ENCODE peak calls at places on chromosomes 4 and X, in four cellular contexts. One of them, this sample, is unnamed. For H3K4me1, the result is how much of the 10 kb centered on the place peaks cover.

GRCh38 chr4:101790521-101791188 is at the start of gene BANK1:
- DNase-seq in ovary: no peak
- DNase-seq in H9: peak
- DNase-seq in A549: peak
- DNase-seq in this sample: peak

GRCh38 chrX:100863326-100863854 is 10.8 kb downstream of the NOX1 start:
- DNase-seq in H9: no peak
- DNase-seq in ovary: no peak
- DNase-seq in A549: no peak
- DNase-seq in this sample: peak

GRCh38 chr4:75950416-75950815 is 9.6 kb upstream of the NAAA start:
- DNase-seq in A549: no peak
- DNase-seq in H9: no peak
- DNase-seq in ovary: no peak
- DNase-seq in this sample: no peak

GRCh38 chrX:79366888-79367749 is at the start of gene ITM2A:
- DNase-seq in A549: no peak
- DNase-seq in ovary: peak
- DNase-seq in H9: peak
- DNase-seq in this sample: no peak

GRCh38 chr4:157741642-157742041 is 431.2 kb downstream of the GASK1B start:
- DNase-seq in H9: no peak
- DNase-seq in A549: no peak
- DNase-seq in ovary: no peak
- DNase-seq in this sample: no peak

GRCh38 chrX:150465326-150465725 is 102.2 kb downstream of the MAMLD1 start:
- DNase-seq in ovary: no peak
- DNase-seq in H9: no peak
- DNase-seq in A549: no peak
- DNase-seq in this sample: no peak

GRCh38 chrX:22246620-22247019 is 26.1 kb upstream of the CBLL2 start:
- DNase-seq in H9: no peak
- DNase-seq in ovary: no peak
- DNase-seq in A549: no peak
- DNase-seq in this sample: no peak

GRCh38 chrX:19758536-19758935 is 128.9 kb downstream of the SH3KBP1 start:
- DNase-seq in A549: no peak
- DNase-seq in H9: no peak
- DNase-seq in ovary: no peak
- DNase-seq in this sample: no peak

GRCh38 chr4:1807258-1807777 is 14.2 kb downstream of the FGFR3 start:
- DNase-seq in A549: no peak
- DNase-seq in H9: no peak
- DNase-seq in ovary: no peak
- DNase-seq in this sample: no peak

GRCh38 chr4:78174931-78175330 is 117.8 kb downstream of the FRAS1 start:
- DNase-seq in ovary: no peak
- DNase-seq in H9: peak
- DNase-seq in A549: no peak
- DNase-seq in this sample: no peak

GRCh38 chr4:5615496-5616075 is 92.8 kb downstream of the EVC2 start:
- DNase-seq in A549: no peak
- DNase-seq in H9: no peak
- DNase-seq in ovary: no peak
- DNase-seq in this sample: no peak

GRCh38 chr4:1542516-1543320 is 136.5 kb upstream of the NKX1-1 start:
- DNase-seq in ovary: peak
- DNase-seq in A549: no peak
- DNase-seq in H9: no peak
- DNase-seq in this sample: no peak

GRCh38 chrX:151175283-151176062 is 911 bp upstream of the GPR50 start:
- DNase-seq in H9: no peak
- DNase-seq in A549: no peak
- DNase-seq in ovary: no peak
- DNase-seq in this sample: no peak

GRCh38 chr4:26081795-26082498 is 167.9 kb downstream of the SMIM20 start:
- DNase-seq in H9: no peak
- DNase-seq in ovary: no peak
- DNase-seq in A549: peak
- DNase-seq in this sample: no peak

GRCh38 chrX:3994315-3994714 is 280.9 kb upstream of the PRKX start:
- DNase-seq in A549: no peak
- DNase-seq in H9: no peak
- DNase-seq in ovary: no peak
- DNase-seq in this sample: no peak

GRCh38 chr4:4694296-4694772 is 152.5 kb upstream of the STX18 start:
- DNase-seq in ovary: peak
- DNase-seq in A549: peak
- DNase-seq in H9: peak
- DNase-seq in this sample: peak

GRCh38 chr4:2805712-2806391 is 13.0 kb downstream of the SH3BP2 start:
- DNase-seq in ovary: peak
- DNase-seq in A549: no peak
- DNase-seq in H9: no peak
- DNase-seq in this sample: peak

GRCh38 chrX:118519411-118520205 is 24.0 kb downstream of the DOCK11 start:
- DNase-seq in ovary: no peak
- DNase-seq in H9: no peak
- DNase-seq in A549: no peak
- DNase-seq in this sample: no peak

GRCh38 chr4:155543126-155543765 is 123.4 kb upstream of the GUCY1A1 start:
- DNase-seq in A549: no peak
- DNase-seq in ovary: no peak
- DNase-seq in H9: no peak
- DNase-seq in this sample: no peak

GRCh38 chr4:79476196-79476595 is 68.2 kb upstream of the GK2 start:
- DNase-seq in A549: no peak
- DNase-seq in H9: no peak
- DNase-seq in ovary: no peak
- DNase-seq in this sample: no peak

GRCh38 chrX:72030431-72030830 is 101.3 kb downstream of the RTL5 start:
- DNase-seq in H9: peak
- DNase-seq in ovary: no peak
- DNase-seq in A549: no peak
- DNase-seq in this sample: no peak

GRCh38 chrX:30979271-30979670 is 90.2 kb upstream of the TAB3 start:
- DNase-seq in A549: no peak
- DNase-seq in H9: no peak
- DNase-seq in ovary: no peak
- DNase-seq in this sample: no peak

GRCh38 chrX:37871626-37872302 is 24.4 kb upstream of the DYNLT3 start:
- DNase-seq in A549: peak
- DNase-seq in H9: no peak
- DNase-seq in ovary: no peak
- DNase-seq in this sample: peak

GRCh38 chr4:124018383-124019317 is 622.1 kb downstream of the SPRY1 start:
- DNase-seq in ovary: no peak
- DNase-seq in H9: no peak
- DNase-seq in A549: no peak
- DNase-seq in this sample: peak

GRCh38 chr4:7206385-7206784 is 14.0 kb downstream of the SORCS2 start:
- DNase-seq in ovary: peak
- DNase-seq in H9: no peak
- DNase-seq in A549: no peak
- DNase-seq in this sample: no peak

GRCh38 chr4:152528060-152528459 is 7.8 kb downstream of the FBXW7 start:
- DNase-seq in A549: no peak
- DNase-seq in ovary: no peak
- DNase-seq in H9: no peak
- DNase-seq in this sample: no peak

GRCh38 chr4:171049380-171049779 is 763.8 kb upstream of the GALNTL6 start:
- DNase-seq in H9: no peak
- DNase-seq in ovary: no peak
- DNase-seq in A549: no peak
- DNase-seq in this sample: no peak

GRCh38 chrX:18596096-18596495 is 75.8 kb downstream of the RS1 start:
- DNase-seq in H9: no peak
- DNase-seq in ovary: no peak
- DNase-seq in A549: no peak
- DNase-seq in this sample: peak

GRCh38 chrX:104084063-104084462 is 8.0 kb upstream of the TMSB15C start:
- DNase-seq in A549: no peak
- DNase-seq in H9: no peak
- DNase-seq in ovary: no peak
- DNase-seq in this sample: no peak

GRCh38 chrX:30317308-30317707 is 8.1 kb upstream of the NR0B1 start:
- DNase-seq in A549: no peak
- DNase-seq in ovary: no peak
- DNase-seq in H9: no peak
- DNase-seq in this sample: no peak

GRCh38 chr4:40157444-40157843 is 39.4 kb upstream of the RHOH start:
- DNase-seq in A549: no peak
- DNase-seq in ovary: no peak
- DNase-seq in H9: no peak
- DNase-seq in this sample: no peak

GRCh38 chr4:161403781-161404180 is 760.0 kb downstream of the FSTL5 start:
- DNase-seq in H9: no peak
- DNase-seq in A549: no peak
- DNase-seq in ovary: no peak
- DNase-seq in this sample: no peak

GRCh38 chrX:39749135-39749534 is 348.6 kb downstream of the BCOR start:
- DNase-seq in H9: no peak
- DNase-seq in A549: no peak
- DNase-seq in ovary: no peak
- DNase-seq in this sample: no peak

GRCh38 chr4:47526281-47526680 is 41.2 kb downstream of the ATP10D start:
- DNase-seq in ovary: no peak
- DNase-seq in A549: no peak
- DNase-seq in H9: no peak
- DNase-seq in this sample: no peak
- H3K27ac ChIP-seq in ovary: no peak
- H3K27ac ChIP-seq in A549: no peak
- H3K27ac ChIP-seq in H9: no peak
- H3K27ac ChIP-seq in this sample: no peak

GRCh38 chr4:138911903-138912713 is 103.5 kb upstream of the NOCT start:
- DNase-seq in ovary: no peak
- DNase-seq in H9: no peak
- DNase-seq in A549: peak
- DNase-seq in this sample: peak

GRCh38 chr4:138912714-138913340 is 102.8 kb upstream of the NOCT start:
- DNase-seq in A549: no peak
- DNase-seq in H9: no peak
- DNase-seq in ovary: no peak
- DNase-seq in this sample: no peak

GRCh38 chr4:138909605-138910004 is 106.0 kb upstream of the NOCT start:
- DNase-seq in A549: no peak
- DNase-seq in ovary: no peak
- DNase-seq in H9: no peak
- DNase-seq in this sample: no peak

GRCh38 chr4:138910201-138910913 is 105.2 kb upstream of the NOCT start:
- DNase-seq in H9: no peak
- DNase-seq in A549: peak
- DNase-seq in ovary: no peak
- DNase-seq in this sample: peak

DNA sequence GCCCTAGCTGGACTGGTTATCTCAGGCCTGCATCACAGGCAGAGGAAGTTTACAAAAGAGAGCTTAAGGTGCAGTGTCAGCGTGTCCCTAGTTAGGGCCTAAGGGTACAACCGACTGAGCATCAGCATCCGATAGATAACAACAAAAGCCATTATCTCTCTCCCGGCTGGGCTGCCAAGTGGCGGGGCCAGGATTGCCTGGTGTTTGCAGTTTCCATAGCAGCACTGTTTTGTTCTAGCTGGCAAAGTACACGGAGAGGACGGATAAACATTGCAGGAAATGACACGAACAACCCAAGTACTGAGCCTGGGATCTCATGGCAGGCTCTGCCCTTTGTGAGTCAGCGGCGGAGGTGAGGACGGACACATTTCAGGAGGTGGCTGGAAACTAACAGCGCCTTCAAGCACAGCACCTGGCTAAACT is 104.7 kb upstream of the NOCT start:
- DNase-seq in H9: peak
- DNase-seq in A549: peak
- DNase-seq in ovary: no peak
- DNase-seq in this sample: peak
- H3K4me1 ChIP-seq in H9: under half
- H3K4me1 ChIP-seq in A549: under half
- H3K4me1 ChIP-seq in ovary: under half
- H3K4me1 ChIP-seq in this sample: under half

DNA sequence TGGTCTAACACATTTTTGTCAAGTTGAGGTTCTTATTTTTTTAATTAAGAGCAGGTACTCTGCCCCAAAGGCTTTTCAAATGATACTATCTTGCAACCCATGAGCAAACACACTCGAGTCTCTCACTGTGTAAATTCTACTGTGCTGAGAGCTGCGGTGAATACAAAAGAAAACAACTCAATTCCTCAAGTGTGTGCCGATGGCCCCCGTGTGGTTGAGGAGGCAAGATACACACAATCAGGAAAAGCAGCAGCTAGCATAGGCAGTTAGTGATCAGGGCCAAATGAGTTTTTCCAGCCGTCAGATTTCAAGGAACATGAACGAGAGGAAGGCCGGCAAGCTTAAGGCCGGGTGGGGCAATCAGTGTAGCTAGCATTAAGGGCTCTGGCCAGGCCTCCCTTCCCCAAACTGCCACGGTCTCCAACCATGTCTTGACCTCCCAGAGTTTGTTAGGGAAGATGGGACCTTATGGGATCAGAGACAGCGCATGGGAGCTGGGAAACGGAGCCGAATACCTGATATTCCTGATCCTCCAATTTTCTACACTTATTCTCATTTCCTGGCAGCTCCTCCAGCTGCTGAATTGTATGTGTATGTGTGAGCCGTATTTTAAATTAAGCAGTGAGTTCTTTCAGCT is 59.7 kb downstream of the RTL9 start:
- DNase-seq in H9: peak
- DNase-seq in A549: peak
- DNase-seq in ovary: peak
- DNase-seq in this sample: peak
- TF ChIP-seq CTCF in H9: peak
- TF ChIP-seq CTCF in A549: no peak
- TF ChIP-seq CTCF in ovary: peak
- TF ChIP-seq CTCF in this sample: peak

DNA sequence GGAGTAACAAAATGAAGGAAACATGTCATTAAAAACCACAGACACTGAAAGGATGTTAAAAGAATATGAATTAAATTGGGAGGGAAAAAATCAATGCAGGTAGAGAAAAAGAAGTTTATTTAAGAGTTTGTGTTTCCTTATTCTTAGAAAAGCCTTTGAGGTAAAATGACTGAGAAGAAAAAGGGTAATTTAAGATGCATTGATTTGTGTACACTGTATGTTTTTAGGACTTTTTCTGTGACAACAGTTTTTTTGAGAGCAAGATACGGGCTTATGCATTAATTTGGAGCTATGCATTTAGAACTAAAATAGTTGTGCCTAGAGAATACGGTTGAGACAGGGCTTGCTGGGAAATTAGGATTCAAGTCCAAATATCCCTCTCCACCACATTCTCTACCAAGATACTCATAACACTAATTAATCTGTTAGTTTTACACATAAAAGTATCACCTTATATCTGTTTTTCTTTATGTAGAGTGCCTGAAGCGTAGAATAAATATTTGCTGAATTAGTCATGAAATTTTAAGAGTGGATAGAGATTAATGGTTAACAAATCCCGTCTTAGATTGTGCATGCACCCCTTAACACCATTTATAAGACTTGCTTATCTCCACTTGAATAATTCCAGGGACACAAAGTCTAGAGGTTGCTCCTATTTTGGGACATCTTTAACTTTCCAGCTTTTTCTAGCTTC is 232.5 kb downstream of the PCDH7 start:
- DNase-seq in A549: no peak
- DNase-seq in ovary: no peak
- DNase-seq in H9: no peak
- DNase-seq in this sample: no peak
- H3K27ac ChIP-seq in A549: no peak
- H3K27ac ChIP-seq in ovary: no peak
- H3K27ac ChIP-seq in H9: no peak
- H3K27ac ChIP-seq in this sample: no peak

This sample was measured in body of pancreas.